ENCODE peak calls at places on chromosomes 1 and 21, in seven cellular contexts. One of them, this sample, is unnamed.

GRCh38 chr1:214584805-214585766 is 17.9 kb upstream of the CENPF start:
- DNase-seq in prostate gland: no peak
- DNase-seq in nephron progenitor cell: no peak
- DNase-seq in HepG2: peak; percentile 31
- DNase-seq in GM10248: peak; percentile 26
- DNase-seq in fibroblast of lung: peak; percentile 69
- DNase-seq in left lung: no peak
- DNase-seq in this sample: no peak

GRCh38 chr1:243230914-243231313 is 24.2 kb downstream of the CEP170 start:
- DNase-seq in prostate gland: no peak
- DNase-seq in nephron progenitor cell: no peak
- DNase-seq in HepG2: peak; percentile 15
- DNase-seq in GM10248: no peak
- DNase-seq in fibroblast of lung: peak; percentile 29
- DNase-seq in left lung: no peak
- DNase-seq in this sample: no peak

GRCh38 chr1:29725262-29725661 is 488.9 kb downstream of the PTPRU start:
- DNase-seq in prostate gland: no peak
- DNase-seq in nephron progenitor cell: no peak
- DNase-seq in HepG2: no peak
- DNase-seq in GM10248: no peak
- DNase-seq in fibroblast of lung: no peak
- DNase-seq in left lung: no peak
- DNase-seq in this sample: no peak

GRCh38 chr1:85284202-85284601 is 7.8 kb upstream of the BCL10 start:
- DNase-seq in prostate gland: no peak
- DNase-seq in nephron progenitor cell: no peak
- DNase-seq in HepG2: peak; percentile 22
- DNase-seq in GM10248: no peak
- DNase-seq in fibroblast of lung: no peak
- DNase-seq in left lung: no peak
- DNase-seq in this sample: no peak

GRCh38 chr1:222073307-222073995 is 331.6 kb upstream of the DUSP10 start:
- DNase-seq in prostate gland: no peak
- DNase-seq in nephron progenitor cell: no peak
- DNase-seq in HepG2: no peak
- DNase-seq in GM10248: no peak
- DNase-seq in fibroblast of lung: peak; percentile 94
- DNase-seq in left lung: no peak
- DNase-seq in this sample: no peak

GRCh38 chr1:157574836-157575235 is 22.5 kb upstream of the FCRL5 start:
- DNase-seq in prostate gland: no peak
- DNase-seq in nephron progenitor cell: no peak
- DNase-seq in HepG2: no peak
- DNase-seq in GM10248: no peak
- DNase-seq in fibroblast of lung: no peak
- DNase-seq in left lung: no peak
- DNase-seq in this sample: no peak

GRCh38 chr1:113109908-113110554 is 37.0 kb downstream of the LRIG2 start:
- DNase-seq in prostate gland: peak; percentile 49
- DNase-seq in nephron progenitor cell: no peak
- DNase-seq in HepG2: no peak
- DNase-seq in GM10248: no peak
- DNase-seq in fibroblast of lung: peak; percentile 97
- DNase-seq in left lung: no peak
- DNase-seq in this sample: no peak

GRCh38 chr1:156691665-156692408 is 13.5 kb downstream of the CRABP2 start:
- DNase-seq in prostate gland: no peak
- DNase-seq in nephron progenitor cell: peak; percentile 60
- DNase-seq in HepG2: no peak
- DNase-seq in GM10248: no peak
- DNase-seq in fibroblast of lung: peak; percentile 69
- DNase-seq in left lung: peak; percentile 63
- DNase-seq in this sample: peak; percentile 50

GRCh38 chr1:56644064-56644940 is 812 bp upstream of the PRKAA2 start:
- DNase-seq in prostate gland: no peak
- DNase-seq in nephron progenitor cell: no peak
- DNase-seq in HepG2: peak; percentile 3
- DNase-seq in GM10248: no peak
- DNase-seq in fibroblast of lung: no peak
- DNase-seq in left lung: peak; percentile 43
- DNase-seq in this sample: no peak

GRCh38 chr1:156487862-156488261 is 12.7 kb downstream of the MEF2D start:
- DNase-seq in prostate gland: no peak
- DNase-seq in nephron progenitor cell: no peak
- DNase-seq in HepG2: no peak
- DNase-seq in GM10248: peak; percentile 75
- DNase-seq in fibroblast of lung: no peak
- DNase-seq in left lung: no peak
- DNase-seq in this sample: no peak

GRCh38 chr1:8015036-8015808 is 10.9 kb downstream of the ERRFI1 start:
- DNase-seq in prostate gland: peak; percentile 70
- DNase-seq in nephron progenitor cell: peak; percentile 33
- DNase-seq in HepG2: peak; percentile 66
- DNase-seq in GM10248: peak; percentile 54
- DNase-seq in fibroblast of lung: peak; percentile 86
- DNase-seq in left lung: no peak
- DNase-seq in this sample: no peak

GRCh38 chr1:206000641-206001339 is 2.4 kb downstream of the RAB7B start:
- DNase-seq in prostate gland: no peak
- DNase-seq in nephron progenitor cell: no peak
- DNase-seq in HepG2: no peak
- DNase-seq in GM10248: no peak
- DNase-seq in fibroblast of lung: peak; percentile 81
- DNase-seq in left lung: no peak
- DNase-seq in this sample: no peak

GRCh38 chr1:221961532-221962292 is 219.8 kb upstream of the DUSP10 start:
- DNase-seq in prostate gland: no peak
- DNase-seq in nephron progenitor cell: no peak
- DNase-seq in HepG2: peak; percentile 74
- DNase-seq in GM10248: peak; percentile 34
- DNase-seq in fibroblast of lung: peak; percentile 83
- DNase-seq in left lung: no peak
- DNase-seq in this sample: no peak

GRCh38 chr1:155127672-155128468 is at the start of gene EFNA1:
- DNase-seq in prostate gland: peak; percentile 85
- DNase-seq in nephron progenitor cell: peak; percentile 76
- DNase-seq in HepG2: peak; percentile 59
- DNase-seq in GM10248: peak; percentile 53
- DNase-seq in fibroblast of lung: peak; percentile 25
- DNase-seq in left lung: peak; percentile 91
- DNase-seq in this sample: peak; percentile 55

GRCh38 chr1:31548518-31548898 is 27.8 kb upstream of the TINAGL1 start:
- DNase-seq in prostate gland: no peak
- DNase-seq in nephron progenitor cell: peak; percentile 27
- DNase-seq in HepG2: no peak
- DNase-seq in GM10248: no peak
- DNase-seq in fibroblast of lung: peak; percentile 73
- DNase-seq in left lung: peak; percentile 59
- DNase-seq in this sample: peak; percentile 23

GRCh38 chr1:50667710-50668356 is 244.6 kb upstream of the DMRTA2 start:
- DNase-seq in prostate gland: no peak
- DNase-seq in nephron progenitor cell: no peak
- DNase-seq in HepG2: no peak
- DNase-seq in GM10248: no peak
- DNase-seq in fibroblast of lung: peak; percentile 39
- DNase-seq in left lung: no peak
- DNase-seq in this sample: no peak

GRCh38 chr1:55311057-55311631 is 96.0 kb upstream of the USP24 start:
- DNase-seq in prostate gland: no peak
- DNase-seq in nephron progenitor cell: no peak
- DNase-seq in HepG2: no peak
- DNase-seq in GM10248: no peak
- DNase-seq in fibroblast of lung: peak; percentile 61
- DNase-seq in left lung: no peak
- DNase-seq in this sample: no peak

GRCh38 chr1:27522148-27522859 is 32.3 kb upstream of the WASF2 start:
- DNase-seq in prostate gland: peak; percentile 79
- DNase-seq in nephron progenitor cell: no peak
- DNase-seq in HepG2: peak; percentile 67
- DNase-seq in GM10248: no peak
- DNase-seq in fibroblast of lung: peak; percentile 55
- DNase-seq in left lung: no peak
- DNase-seq in this sample: peak; percentile 52

DNA sequence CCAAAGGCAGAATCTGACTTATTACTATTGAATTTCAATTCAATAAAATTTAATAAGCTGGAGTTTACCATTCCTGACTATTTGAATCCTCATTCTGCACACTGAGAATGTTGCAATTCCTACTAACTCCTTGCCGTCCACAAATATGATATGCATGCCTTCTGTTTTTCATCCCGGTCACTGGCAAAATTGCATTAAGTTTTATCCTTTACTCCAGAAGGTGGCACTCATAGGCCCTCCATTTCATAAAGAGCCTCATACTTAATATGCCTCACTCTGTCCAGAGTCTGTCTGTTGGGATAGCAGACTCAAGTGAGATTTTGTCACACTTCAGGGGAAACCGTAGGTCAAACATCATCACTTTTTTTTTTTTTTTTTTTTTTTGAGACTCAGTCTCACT is 27.4 kb downstream of the F11R start:
- DNase-seq in prostate gland: no peak
- DNase-seq in nephron progenitor cell: no peak
- DNase-seq in HepG2: peak; percentile 33
- DNase-seq in GM10248: no peak
- DNase-seq in fibroblast of lung: peak; percentile 59
- DNase-seq in left lung: no peak
- DNase-seq in this sample: no peak
- TF ChIP-seq CTCF in prostate gland: peak; percentile 26
- TF ChIP-seq CTCF in nephron progenitor cell: no peak
- TF ChIP-seq CTCF in HepG2: peak; percentile 55
- TF ChIP-seq CTCF in GM10248: no peak
- TF ChIP-seq CTCF in fibroblast of lung: peak; percentile 47
- TF ChIP-seq CTCF in left lung: no peak
- TF ChIP-seq CTCF in this sample: no peak

DNA sequence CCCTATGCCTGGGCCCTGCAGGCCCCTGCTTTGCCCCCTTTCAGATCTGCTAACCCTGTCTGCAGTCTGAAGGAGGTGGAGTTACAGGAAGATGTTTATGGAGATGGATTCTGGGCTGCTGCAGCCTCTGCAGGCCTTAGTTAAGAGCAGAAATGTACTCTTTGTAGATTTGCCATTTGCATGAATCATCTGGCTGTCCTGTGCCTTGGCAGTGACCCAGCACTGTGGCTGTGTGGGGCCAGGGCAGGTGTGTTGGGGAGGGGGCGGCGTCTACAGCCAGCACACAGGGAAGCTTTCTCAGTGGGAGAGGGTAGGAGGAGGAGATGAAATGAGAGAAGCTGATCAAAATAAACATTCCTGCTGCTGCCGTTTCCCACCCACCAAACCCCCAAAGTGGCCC is 867.3 kb downstream of the PLA2G4A start:
- DNase-seq in prostate gland: no peak
- DNase-seq in nephron progenitor cell: peak; percentile 7
- DNase-seq in HepG2: no peak
- DNase-seq in GM10248: no peak
- DNase-seq in fibroblast of lung: peak; percentile 62
- DNase-seq in left lung: no peak
- DNase-seq in this sample: no peak
- TF ChIP-seq CTCF in prostate gland: no peak
- TF ChIP-seq CTCF in nephron progenitor cell: no peak
- TF ChIP-seq CTCF in HepG2: no peak
- TF ChIP-seq CTCF in GM10248: no peak
- TF ChIP-seq CTCF in fibroblast of lung: no peak
- TF ChIP-seq CTCF in left lung: no peak
- TF ChIP-seq CTCF in this sample: no peak

GRCh38 chr1:236710328-236710892 is 24.1 kb downstream of the ACTN2 start:
- DNase-seq in prostate gland: no peak
- DNase-seq in nephron progenitor cell: no peak
- DNase-seq in HepG2: no peak
- DNase-seq in GM10248: no peak
- DNase-seq in fibroblast of lung: no peak
- DNase-seq in left lung: no peak
- DNase-seq in this sample: no peak
- TF ChIP-seq CTCF in prostate gland: no peak
- TF ChIP-seq CTCF in nephron progenitor cell: no peak
- TF ChIP-seq CTCF in HepG2: no peak
- TF ChIP-seq CTCF in GM10248: no peak
- TF ChIP-seq CTCF in fibroblast of lung: no peak
- TF ChIP-seq CTCF in left lung: no peak
- TF ChIP-seq CTCF in this sample: no peak

GRCh38 chr21:36615274-36615964 is 83.5 kb upstream of the SIM2 start:
- DNase-seq in prostate gland: peak; percentile 26
- DNase-seq in nephron progenitor cell: no peak
- DNase-seq in HepG2: peak; percentile 40
- DNase-seq in GM10248: no peak
- DNase-seq in fibroblast of lung: no peak
- DNase-seq in left lung: no peak
- DNase-seq in this sample: no peak
- TF ChIP-seq CTCF in prostate gland: no peak
- TF ChIP-seq CTCF in nephron progenitor cell: no peak
- TF ChIP-seq CTCF in HepG2: peak; percentile 47
- TF ChIP-seq CTCF in GM10248: peak; percentile 10
- TF ChIP-seq CTCF in fibroblast of lung: no peak
- TF ChIP-seq CTCF in left lung: no peak
- TF ChIP-seq CTCF in this sample: no peak

DNA sequence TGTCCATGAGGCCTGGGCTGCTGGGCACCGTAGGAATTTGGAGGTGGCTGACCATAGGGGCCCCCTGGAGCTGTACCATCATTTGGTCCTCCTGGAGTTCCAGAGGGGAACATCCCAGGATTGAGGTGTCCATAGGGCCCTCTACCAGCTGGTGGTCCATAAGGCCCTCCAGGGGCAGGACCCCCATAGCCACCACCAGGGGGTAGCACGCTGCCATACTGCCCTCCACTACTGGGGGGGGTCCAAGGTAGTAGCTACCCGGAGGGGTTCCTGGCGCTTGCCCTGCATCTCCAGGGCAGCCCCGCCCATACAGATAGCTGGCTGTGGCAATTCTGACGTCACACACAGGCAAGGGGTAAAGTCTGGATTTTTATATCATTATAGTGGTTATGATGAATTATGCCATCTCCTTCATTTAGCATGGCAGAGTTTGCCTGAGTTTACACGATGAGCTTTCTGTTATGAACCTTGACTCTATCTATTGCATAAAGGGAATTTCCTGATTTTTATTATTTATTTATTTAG is 13.2 kb downstream of the MDM4 start:
- DNase-seq in prostate gland: no peak
- DNase-seq in nephron progenitor cell: no peak
- DNase-seq in HepG2: no peak
- DNase-seq in GM10248: no peak
- DNase-seq in fibroblast of lung: no peak
- DNase-seq in left lung: peak; percentile 58
- DNase-seq in this sample: no peak
- TF ChIP-seq CTCF in prostate gland: no peak
- TF ChIP-seq CTCF in nephron progenitor cell: no peak
- TF ChIP-seq CTCF in HepG2: peak; percentile 13
- TF ChIP-seq CTCF in GM10248: no peak
- TF ChIP-seq CTCF in fibroblast of lung: no peak
- TF ChIP-seq CTCF in left lung: no peak
- TF ChIP-seq CTCF in this sample: no peak

This sample was measured in glutamatergic neuron.